ENCODE peak calls at places on chromosomes 2 and 18, in seven cellular contexts. Y is heart right ventricle, M is HFFc6, S is WTC11, X is uterus, K is GM20000, V is lower lobe of right lung. I is an unnamed sample.

GRCh38 chr2:124018894-124019293 is 6.2 kb upstream of the CNTNAP5 start:
- DNase-seq in Y (no peak), M (no peak), S (no peak), X (no peak), K (no peak), V (no peak), I (no peak)

GRCh38 chr18:79485788-79486355 is 90.1 kb downstream of the NFATC1 start:
- DNase-seq in Y (peak), M (peak), S (no peak), X (no peak), K (no peak), V (no peak), I (no peak)

GRCh38 chr2:218881744-218882462 is 1.3 kb downstream of the WNT10A start:
- DNase-seq in Y (no peak), M (no peak), S (no peak), X (no peak), K (no peak), V (no peak), I (no peak)

GRCh38 chr18:34741401-34741800 is 31.3 kb downstream of the DTNA start:
- DNase-seq in Y (no peak), M (no peak), S (no peak), X (no peak), K (no peak), V (no peak), I (no peak)

GRCh38 chr18:62460851-62461300 is 61.9 kb upstream of the ZCCHC2 start:
- DNase-seq in Y (no peak), M (no peak), S (no peak), X (no peak), K (no peak), V (peak), I (no peak)

GRCh38 chr2:236512902-236513433 is 56.7 kb upstream of the ACKR3 start:
- DNase-seq in Y (peak), M (peak), S (peak), X (peak), K (peak), V (no peak), I (no peak)

GRCh38 chr2:154439156-154439555 is 259.3 kb upstream of the KCNJ3 start:
- DNase-seq in Y (no peak), M (no peak), S (no peak), X (no peak), K (no peak), V (no peak), I (no peak)

GRCh38 chr18:34626404-34627137 is 83.5 kb upstream of the DTNA start:
- DNase-seq in Y (no peak), M (no peak), S (no peak), X (no peak), K (no peak), V (no peak), I (no peak)

GRCh38 chr2:38261569-38262513 is 115.2 kb downstream of the ATL2 start:
- DNase-seq in Y (no peak), M (no peak), S (no peak), X (no peak), K (peak), V (no peak), I (no peak)
- TF ChIP-seq CTCF in Y (no peak), M (no peak), S (no peak), X (no peak), K (no peak), V (no peak), I (no peak)

DNA sequence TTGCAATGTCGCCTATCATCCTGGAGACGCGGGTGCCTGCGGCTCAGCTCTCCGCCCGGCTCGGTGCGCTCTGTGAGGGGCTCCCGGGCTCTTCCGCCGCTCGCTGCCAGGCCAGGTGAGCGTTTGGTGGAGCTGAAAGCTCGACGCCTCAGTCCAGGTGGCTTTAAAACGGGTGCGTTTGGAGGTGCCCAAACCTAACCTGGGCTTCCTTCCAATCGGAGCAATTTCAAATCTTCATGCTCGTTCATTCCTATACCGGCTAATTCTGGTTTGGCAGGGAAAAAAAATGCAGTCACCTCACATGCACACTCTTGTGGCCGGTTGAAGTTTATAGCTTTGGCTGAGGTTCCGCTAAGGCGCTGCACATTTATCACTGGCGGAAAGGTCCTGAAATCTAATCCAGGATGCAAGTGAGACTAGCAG is at the start of gene SLC16A14:
- DNase-seq in Y (peak), M (no peak), S (no peak), X (peak), K (peak), V (no peak), I (no peak)
- TF ChIP-seq CTCF in Y (peak), M (no peak), S (no peak), X (no peak), K (no peak), V (peak), I (no peak)

GRCh38 chr2:70657246-70657645 is 103.6 kb upstream of the TGFA start:
- DNase-seq in Y (no peak), M (no peak), S (no peak), X (no peak), K (no peak), V (no peak), I (no peak)

GRCh38 chr2:70659551-70659950 is 105.9 kb upstream of the TGFA start:
- DNase-seq in Y (no peak), M (no peak), S (no peak), X (no peak), K (no peak), V (no peak), I (no peak)

GRCh38 chr2:70655786-70656185 is 102.2 kb upstream of the TGFA start:
- DNase-seq in Y (no peak), M (no peak), S (no peak), X (no peak), K (no peak), V (no peak), I (no peak)

GRCh38 chr2:70651727-70652126 is 98.1 kb upstream of the TGFA start:
- DNase-seq in Y (no peak), M (no peak), S (no peak), X (no peak), K (no peak), V (no peak), I (no peak)

DNA sequence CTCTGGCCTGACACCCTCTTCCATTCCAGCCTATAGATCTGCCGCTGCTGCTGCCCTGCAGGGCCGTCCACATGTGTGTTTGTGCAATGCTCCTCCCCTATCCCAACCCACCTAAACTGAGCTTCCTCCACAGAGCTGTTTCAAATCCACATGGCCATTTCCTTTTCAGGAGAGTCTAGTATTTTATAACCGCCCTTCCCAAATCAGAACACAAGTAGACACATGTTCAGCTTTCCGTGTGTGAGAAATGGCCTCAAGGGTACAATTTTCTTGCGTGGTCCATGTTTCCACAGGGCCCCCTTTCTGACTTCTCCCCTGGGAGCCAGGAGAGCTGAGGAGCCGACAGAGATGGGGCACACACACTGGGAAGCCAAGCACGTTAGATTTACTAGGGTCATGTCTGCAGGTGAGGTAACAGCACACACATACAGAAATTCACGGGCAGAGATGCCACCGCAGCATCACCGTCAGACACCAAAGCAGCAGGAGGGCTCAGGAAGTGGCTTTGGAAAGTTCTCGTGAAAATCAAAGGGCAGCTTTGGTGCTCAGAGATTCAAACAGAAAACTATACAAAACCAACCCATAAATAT is 102.9 kb upstream of the TGFA start:
- DNase-seq in Y (no peak), M (no peak), S (no peak), X (no peak), K (no peak), V (no peak), I (no peak)
- TF ChIP-seq CTCF in Y (no peak), M (no peak), S (no peak), X (no peak), K (no peak), V (no peak), I (no peak)

GRCh38 chr18:57881818-57882413 is 78.8 kb upstream of the ATP8B1 start:
- DNase-seq in Y (peak), M (peak), S (peak), X (peak), K (peak), V (peak), I (peak)
- TF ChIP-seq CTCF in Y (peak), M (peak), S (peak), X (peak), K (peak), V (peak), I (no peak)

GRCh38 chr18:21896732-21897336 is 156.2 kb downstream of the MIB1 start:
- DNase-seq in Y (no peak), M (no peak), S (peak), X (no peak), K (no peak), V (no peak), I (no peak)

GRCh38 chr18:21900594-21901352 is 160.2 kb downstream of the MIB1 start:
- DNase-seq in Y (no peak), M (no peak), S (no peak), X (no peak), K (no peak), V (no peak), I (no peak)

GRCh38 chr18:21894619-21895367 is 154.2 kb downstream of the MIB1 start:
- DNase-seq in Y (no peak), M (no peak), S (no peak), X (no peak), K (no peak), V (no peak), I (no peak)

GRCh38 chr18:21901423-21901822 is 160.8 kb downstream of the MIB1 start:
- DNase-seq in Y (no peak), M (no peak), S (no peak), X (no peak), K (no peak), V (no peak), I (no peak)

DNA sequence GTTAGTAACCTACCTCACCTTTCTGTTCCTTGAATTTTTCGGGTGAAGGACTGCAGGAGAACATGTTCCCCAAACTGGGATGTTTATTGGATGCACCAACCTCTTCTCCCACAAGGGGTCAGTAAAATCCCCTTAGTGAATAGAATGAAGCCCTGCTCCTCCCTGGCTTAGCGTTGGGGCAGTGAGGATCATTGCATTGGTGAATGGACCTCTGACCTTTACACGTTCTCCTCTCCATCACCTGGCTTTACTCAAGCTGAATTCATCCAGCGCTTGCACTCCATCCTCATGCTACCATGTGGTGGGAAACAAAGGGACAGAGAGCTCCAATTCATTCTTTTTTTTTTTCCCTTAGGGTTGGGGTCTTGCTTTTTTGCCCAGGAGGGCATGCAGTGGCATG is 157.2 kb downstream of the MIB1 start:
- DNase-seq in Y (peak), M (peak), S (peak), X (peak), K (peak), V (no peak), I (no peak)
- TF ChIP-seq CTCF in Y (peak), M (peak), S (peak), X (peak), K (peak), V (peak), I (no peak)

GRCh38 chr2:100422320-100422719 is 4.9 kb upstream of the CHST10 start:
- DNase-seq in Y (no peak), M (peak), S (peak), X (no peak), K (no peak), V (no peak), I (no peak)
- TF ChIP-seq CTCF in Y (peak), M (peak), S (peak), X (no peak), K (no peak), V (peak), I (no peak)

DNA sequence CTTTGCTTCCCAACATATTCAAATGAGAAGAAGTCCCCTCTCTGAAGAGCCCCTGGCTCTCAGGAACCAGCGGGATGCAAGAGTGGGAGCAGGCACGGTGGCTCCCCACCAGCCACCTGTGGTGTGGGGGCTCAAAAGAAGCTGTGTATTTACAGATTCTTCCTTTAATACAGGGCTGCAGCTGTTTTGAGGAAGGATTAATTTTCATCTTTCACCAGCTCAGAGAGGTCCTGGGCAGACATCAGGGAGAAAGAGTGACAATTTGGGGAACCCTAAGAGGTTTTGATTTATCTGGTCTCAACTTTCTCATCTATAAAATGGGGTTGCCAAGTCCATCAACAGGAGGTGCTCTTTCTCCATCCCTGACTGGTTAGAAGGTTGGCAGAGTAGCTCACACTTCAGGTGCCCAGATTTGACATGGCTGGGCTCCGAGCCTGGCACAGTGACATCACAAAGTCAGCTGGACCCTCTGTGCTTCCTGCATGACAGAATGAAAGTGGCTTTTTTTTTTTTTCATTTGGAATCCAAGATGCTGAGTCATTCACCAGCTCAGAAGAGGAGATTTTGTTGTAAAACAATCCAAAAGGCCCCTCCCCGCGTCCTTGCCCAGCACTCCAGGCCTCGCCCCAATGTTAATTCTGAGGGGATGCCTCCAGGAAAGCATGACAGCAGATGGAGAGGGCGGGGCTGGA is 15.5 kb upstream of the SIX2 start:
- DNase-seq in Y (no peak), M (peak), S (no peak), X (no peak), K (no peak), V (no peak), I (no peak)
- TF ChIP-seq CTCF in Y (no peak), M (peak), S (no peak), X (no peak), K (no peak), V (no peak), I (no peak)

DNA sequence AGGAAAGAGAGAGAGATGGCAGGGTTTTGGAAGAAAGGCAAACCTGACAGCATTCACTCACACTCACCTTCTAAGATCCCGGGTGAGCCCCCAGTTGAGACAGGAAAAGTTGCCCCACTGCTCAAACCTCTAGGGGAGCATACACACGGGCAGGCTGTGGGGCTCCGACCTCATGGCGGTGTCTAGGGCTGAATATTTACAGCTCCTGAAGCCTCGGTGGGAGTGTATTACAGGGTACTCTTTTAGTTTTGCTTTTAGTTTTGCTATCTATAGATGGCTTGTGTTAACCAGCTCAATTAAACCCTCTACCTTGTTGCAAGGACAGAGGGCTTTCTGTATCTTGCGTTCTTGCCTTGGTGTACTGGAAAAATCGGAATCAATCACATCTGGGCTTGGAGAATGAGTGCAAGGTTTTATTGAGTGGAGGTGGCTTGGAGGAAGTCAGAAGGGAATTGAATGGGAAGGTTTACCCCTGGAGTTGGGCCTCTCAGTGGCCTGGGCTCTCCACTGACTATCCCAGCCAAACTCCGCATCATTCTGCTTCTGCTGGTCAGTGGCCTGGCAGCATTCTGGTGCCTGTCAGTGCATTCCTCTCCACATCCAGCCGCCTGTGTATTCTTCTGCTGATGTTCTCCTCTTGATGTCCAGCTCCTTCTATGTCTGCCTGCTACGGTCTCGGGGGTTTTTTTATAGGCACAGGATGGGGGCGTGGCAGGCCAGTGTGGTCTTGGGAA is 10.1 kb upstream of the IFIH1 start:
- DNase-seq in Y (no peak), M (no peak), S (no peak), X (no peak), K (no peak), V (no peak), I (no peak)
- TF ChIP-seq CTCF in Y (no peak), M (no peak), S (no peak), X (no peak), K (no peak), V (no peak), I (no peak)

DNA sequence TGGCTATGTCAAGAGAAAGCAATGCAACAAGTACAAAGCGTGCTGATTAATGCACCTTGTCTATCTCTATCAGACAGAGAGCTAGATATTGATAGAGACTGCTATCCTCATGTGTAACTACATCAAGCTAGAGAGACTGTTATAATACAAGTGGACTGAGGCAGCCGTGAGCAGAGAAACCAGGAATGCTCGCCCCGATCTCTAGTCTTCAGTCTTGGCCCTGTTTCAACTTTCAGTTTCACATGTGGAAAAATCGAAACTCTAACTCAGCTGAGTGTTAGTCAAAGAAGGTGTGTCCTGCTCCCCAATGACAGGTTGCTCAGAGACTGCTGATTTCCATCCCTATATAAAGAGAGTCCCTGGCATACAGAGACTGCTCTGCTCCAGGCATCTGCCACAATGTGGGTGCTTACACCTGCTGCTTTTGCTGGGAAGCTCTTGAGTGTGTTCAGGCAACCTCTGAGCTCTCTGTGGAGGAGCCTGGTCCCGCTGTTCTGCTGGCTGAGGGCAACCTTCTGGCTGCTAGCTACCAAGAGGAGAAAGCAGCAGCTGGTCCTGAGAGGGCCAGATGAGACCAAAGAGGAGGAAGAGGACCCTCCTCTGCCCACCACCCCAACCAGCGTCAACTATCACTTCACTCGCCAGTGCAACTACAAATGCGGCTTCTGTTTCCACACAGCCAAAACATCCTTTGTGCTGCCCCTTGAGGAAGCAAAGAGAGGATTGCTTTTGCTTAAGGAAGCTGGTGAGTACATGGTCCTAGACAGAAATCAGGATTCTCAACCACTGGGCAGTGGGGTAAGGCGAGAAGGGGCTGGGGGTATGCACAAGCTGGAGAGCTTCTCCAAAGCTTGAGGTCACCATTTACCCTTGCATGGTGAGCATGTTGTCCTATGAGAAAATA is at the start of gene RSAD2:
- DNase-seq in Y (peak), M (no peak), S (no peak), X (peak), K (no peak), V (peak), I (no peak)
- TF ChIP-seq CTCF in Y (no peak), M (no peak), S (no peak), X (no peak), K (no peak), V (no peak), I (no peak)

GRCh38 chr2:126950499-126950898 is 51.8 kb downstream of the TEX51 start:
- DNase-seq in Y (no peak), M (no peak), S (no peak), X (no peak), K (no peak), V (no peak), I (no peak)
- TF ChIP-seq CTCF in Y (no peak), M (no peak), S (no peak), X (no peak), K (no peak), V (no peak), I (no peak)

I was measured in omental fat pad.